ENCODE peak calls at places on chromosomes 12 and 14, in five cellular contexts. Q is psoas muscle, N is adrenal gland, P is fibroblast of lung, I is mammary epithelial cell. G is an unnamed sample.

GRCh38 chr14:51289169-51289568 is 49.1 kb downstream of the TMX1 start:
- DNase-seq in P (no peak), N (no peak), I (no peak), Q (no peak), G (no peak)

GRCh38 chr12:98424726-98425401 is 90.5 kb upstream of the TMPO start:
- DNase-seq in I (peak), N (peak), Q (no peak), P (peak), G (peak)

GRCh38 chr12:112848972-112849371 is 57.4 kb downstream of the RPH3A start:
- DNase-seq in I (no peak), Q (no peak), P (no peak), N (no peak), G (no peak)

GRCh38 chr14:106268013-106268727 is 741.8 kb downstream of the TMEM121 start:
- DNase-seq in Q (no peak), N (no peak), I (no peak), P (no peak), G (no peak)

GRCh38 chr14:51922624-51923023 is 62.2 kb downstream of the GNG2 start:
- DNase-seq in I (peak), Q (no peak), N (no peak), P (peak), G (peak)

GRCh38 chr14:56216631-56217379 is 98.6 kb downstream of the PELI2 start:
- DNase-seq in N (peak), P (peak), Q (peak), I (no peak), G (peak)

GRCh38 chr12:19895609-19896008 is 456.3 kb downstream of the AEBP2 start:
- DNase-seq in I (no peak), N (no peak), P (peak), Q (no peak), G (no peak)

GRCh38 chr14:64878775-64879634 is 702 bp downstream of the SPTB start:
- DNase-seq in Q (peak), N (no peak), I (no peak), P (no peak), G (no peak)

GRCh38 chr12:118060301-118061010 is 523 bp downstream of the WSB2 start:
- DNase-seq in N (peak), Q (peak), I (peak), P (no peak), G (peak)

GRCh38 chr14:100374270-100374669 is 51.1 kb downstream of the SLC25A47 start:
- DNase-seq in N (no peak), Q (no peak), P (no peak), I (no peak), G (no peak)

GRCh38 chr14:56150645-56151345 is 32.6 kb downstream of the PELI2 start:
- DNase-seq in N (no peak), P (no peak), Q (no peak), I (no peak), G (no peak)

GRCh38 chr12:79933580-79934264 is 1.2 kb downstream of the PPP1R12A start:
- DNase-seq in Q (no peak), I (peak), P (peak), N (peak), G (peak)

GRCh38 chr12:174596-174995 is 39.4 kb downstream of the SLC6A12 start:
- DNase-seq in N (no peak), Q (no peak), P (no peak), I (no peak), G (no peak)

GRCh38 chr12:81987351-81987750 is 228.2 kb upstream of the PPFIA2 start:
- DNase-seq in P (no peak), Q (no peak), I (no peak), N (no peak), G (no peak)

GRCh38 chr14:85622986-85623385 is 93.0 kb downstream of the FLRT2 start:
- DNase-seq in N (no peak), I (no peak), P (no peak), Q (no peak), G (no peak)

GRCh38 chr14:91138511-91139359 is 24.9 kb downstream of the DGLUCY start:
- DNase-seq in Q (no peak), I (peak), N (no peak), P (no peak), G (no peak)

GRCh38 chr12:122356192-122356635 is 66.3 kb downstream of the CLIP1 start:
- DNase-seq in I (peak), N (peak), Q (no peak), P (peak), G (peak)

GRCh38 chr14:101654051-101654450 is 92.8 kb downstream of the DIO3 start:
- DNase-seq in P (no peak), I (peak), Q (no peak), N (no peak), G (no peak)

GRCh38 chr14:98227000-98227726 is 1044.8 kb downstream of the BCL11B start:
- DNase-seq in Q (no peak), N (no peak), P (no peak), I (no peak), G (no peak)
- H3K27ac ChIP-seq in Q (no peak), N (no peak), P (no peak), I (no peak), G (no peak)

GRCh38 chr12:6386522-6386921 is 2.6 kb downstream of the LTBR start:
- DNase-seq in N (no peak), I (peak), P (no peak), Q (no peak), G (no peak)

GRCh38 chr12:6384499-6385436 is 806 bp downstream of the LTBR start:
- DNase-seq in I (no peak), N (no peak), P (no peak), Q (no peak), G (peak)

GRCh38 chr12:6386038-6386437 is 2.1 kb downstream of the LTBR start:
- DNase-seq in P (no peak), N (no peak), I (no peak), Q (no peak), G (no peak)

GRCh38 chr12:6382371-6382770 is 1.6 kb upstream of the LTBR start:
- DNase-seq in P (no peak), Q (no peak), N (no peak), I (no peak), G (no peak)

GRCh38 chr12:6383572-6384498 is at the start of gene LTBR:
- DNase-seq in I (peak), Q (peak), N (peak), P (peak), G (peak)
- H3K4me3 ChIP-seq in I (peak), Q (peak), N (peak), P (peak), G (peak)

GRCh38 chr12:110600254-110600653 is 13.7 kb upstream of the TCTN1 start:
- DNase-seq in Q (no peak), I (peak), P (peak), N (no peak), G (no peak)
- TF ChIP-seq CTCF in Q (peak), I (peak), P (peak), N (peak), G (peak)

GRCh38 chr14:54667764-54668163 is 100.8 kb downstream of the SAMD4A start:
- DNase-seq in Q (no peak), N (no peak), I (no peak), P (no peak), G (no peak)

GRCh38 chr14:54664961-54665360 is 98.0 kb downstream of the SAMD4A start:
- DNase-seq in I (peak), Q (no peak), N (no peak), P (peak), G (no peak)

GRCh38 chr14:54667026-54667744 is 100.3 kb downstream of the SAMD4A start:
- DNase-seq in I (no peak), Q (no peak), N (no peak), P (no peak), G (no peak)

GRCh38 chr14:54662491-54663116 is 95.7 kb downstream of the SAMD4A start:
- DNase-seq in Q (no peak), P (no peak), N (no peak), I (no peak), G (no peak)

GRCh38 chr14:54665938-54666337 is 99.0 kb downstream of the SAMD4A start:
- DNase-seq in P (no peak), I (peak), N (no peak), Q (no peak), G (no peak)
- H3K27ac ChIP-seq in P (no peak), I (peak), N (no peak), Q (peak), G (no peak)

GRCh38 chr12:49133014-49133413 is 1.8 kb upstream of the TUBA1B start:
- DNase-seq in I (no peak), P (no peak), Q (no peak), N (no peak), G (no peak)

GRCh38 chr12:49131973-49132461 is 822 bp upstream of the TUBA1B start:
- DNase-seq in I (peak), N (no peak), P (peak), Q (no peak), G (no peak)

GRCh38 chr12:49131051-49131972 is at the start of gene TUBA1B:
- DNase-seq in N (peak), I (peak), Q (peak), P (peak), G (peak)

GRCh38 chr12:49130151-49131050 is 794 bp downstream of the TUBA1B start:
- DNase-seq in I (peak), Q (peak), P (peak), N (peak), G (peak)

DNA sequence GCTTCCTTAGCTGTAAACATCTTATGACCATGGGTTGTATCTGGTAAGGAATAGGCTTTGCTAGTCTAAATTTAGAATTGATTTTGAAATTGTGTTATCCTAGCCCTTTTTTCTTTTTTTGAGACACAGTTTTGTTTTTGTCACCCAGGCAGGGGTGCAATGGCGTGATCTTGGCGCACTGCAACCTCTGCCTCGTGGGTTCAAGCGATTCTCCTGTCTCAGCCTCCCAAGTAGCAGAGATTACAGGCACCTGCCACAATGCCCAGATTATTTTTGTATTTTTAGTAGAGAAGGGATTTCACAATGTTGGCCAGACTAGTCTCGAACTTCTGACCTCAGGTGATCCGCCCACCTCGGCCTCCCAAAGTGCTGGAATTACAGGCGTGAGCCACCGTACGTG is 2.4 kb upstream of the TUBA1B start:
- DNase-seq in I (no peak), P (no peak), N (no peak), Q (no peak), G (no peak)
- H3K4me3 ChIP-seq in I (peak), P (no peak), N (no peak), Q (no peak), G (no peak)

GRCh38 chr14:23483216-23483854 is 13.8 kb downstream of the NGDN start:
- DNase-seq in I (no peak), Q (no peak), N (no peak), P (peak), G (peak)
- TF ChIP-seq CTCF in I (peak), Q (no peak), N (peak), P (peak), G (peak)

GRCh38 chr14:20781805-20782204 is 737 bp downstream of the RNASE6 start:
- DNase-seq in I (no peak), Q (no peak), P (no peak), N (no peak), G (no peak)
- H3K27ac ChIP-seq in I (no peak), Q (no peak), P (no peak), N (peak), G (no peak)

G was measured in testis.